ENCODE peak calls at places on chromosomes 4 and X, in four cellular contexts. N, F, Z and P are unnamed samples.

GRCh38 chr4:149784018-149784417 is 31.6 kb downstream of the IQCM start:
- DNase-seq in N (no peak), Z (no peak), F (no peak), P (no peak)

GRCh38 chrX:29662759-29663503 is 552.4 kb upstream of the MAGEB2 start:
- DNase-seq in F (peak), N (no peak), Z (no peak), P (peak)

GRCh38 chr4:127355738-127356137 is 277.0 kb upstream of the INTU start:
- DNase-seq in Z (no peak), N (no peak), F (no peak), P (no peak)

GRCh38 chrX:78708171-78708570 is 39.3 kb upstream of the LPAR4 start:
- DNase-seq in N (no peak), Z (peak), F (no peak), P (peak)

GRCh38 chrX:153922932-153923857 is 2.9 kb downstream of the ARHGAP4 start:
- DNase-seq in F (no peak), Z (no peak), N (no peak), P (no peak)

GRCh38 chrX:94743478-94743877 is 1069.5 kb downstream of the FAM133A start:
- DNase-seq in F (peak), Z (no peak), N (no peak), P (no peak)

GRCh38 chr4:78923459-78924312 is 15.6 kb downstream of the PAQR3 start:
- DNase-seq in Z (no peak), N (peak), F (no peak), P (peak)

GRCh38 chr4:148315049-148315448 is 127.2 kb downstream of the NR3C2 start:
- DNase-seq in F (no peak), N (no peak), Z (no peak), P (no peak)

GRCh38 chrX:14013074-14013473 is 16.6 kb downstream of the GEMIN8 start:
- DNase-seq in N (no peak), F (no peak), Z (no peak), P (no peak)

GRCh38 chr4:47462799-47463234 is 685 bp downstream of the COMMD8 start:
- DNase-seq in F (no peak), N (no peak), Z (no peak), P (no peak)

GRCh38 chrX:74911494-74911893 is 13.8 kb downstream of the NEXMIF start:
- DNase-seq in Z (no peak), N (no peak), F (no peak), P (no peak)

GRCh38 chrX:154717824-154718223 is 33.1 kb downstream of the GAB3 start:
- DNase-seq in Z (no peak), F (no peak), N (peak), P (no peak)

GRCh38 chrX:130163350-130163851 is 2.2 kb downstream of the AIFM1 start:
- DNase-seq in N (no peak), Z (no peak), F (no peak), P (peak)

GRCh38 chr4:5874811-5875465 is 17.9 kb downstream of the CRMP1 start:
- DNase-seq in F (no peak), N (no peak), Z (no peak), P (no peak)

GRCh38 chrX:120305531-120306145 is 5.6 kb downstream of the TMEM255A start:
- DNase-seq in N (peak), F (no peak), Z (no peak), P (no peak)

GRCh38 chr4:56080384-56080783 is 131.6 kb downstream of the CEP135 start:
- DNase-seq in N (no peak), F (no peak), Z (no peak), P (no peak)

GRCh38 chrX:140866446-140866845 is 135.9 kb upstream of the SPANXB1 start:
- DNase-seq in Z (no peak), F (no peak), N (no peak), P (no peak)

DNA sequence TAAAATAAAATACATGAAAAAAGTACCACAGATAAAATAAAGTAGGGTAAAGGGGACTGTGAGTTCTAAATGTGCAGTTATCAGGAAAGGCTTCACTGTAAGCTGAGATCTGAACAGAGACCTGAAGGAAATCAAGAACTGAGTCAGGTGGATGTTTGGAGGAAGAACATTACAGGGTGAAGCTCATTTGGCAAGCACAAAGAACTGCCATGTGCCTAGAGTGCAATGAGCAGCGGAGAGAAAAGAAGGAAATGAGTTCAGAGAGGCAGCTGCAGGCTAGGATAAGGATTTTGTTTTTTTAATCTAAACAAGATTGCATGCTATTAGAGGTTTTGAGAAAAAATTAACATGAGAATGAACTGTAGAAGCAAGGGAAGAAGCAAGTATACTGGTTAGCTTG is 373.1 kb downstream of the STPG2 start:
- DNase-seq in N (no peak), F (no peak), Z (no peak), P (no peak)
- TF ChIP-seq TAF1 in N (no peak), F (no peak), Z (no peak), P (no peak)

DNA sequence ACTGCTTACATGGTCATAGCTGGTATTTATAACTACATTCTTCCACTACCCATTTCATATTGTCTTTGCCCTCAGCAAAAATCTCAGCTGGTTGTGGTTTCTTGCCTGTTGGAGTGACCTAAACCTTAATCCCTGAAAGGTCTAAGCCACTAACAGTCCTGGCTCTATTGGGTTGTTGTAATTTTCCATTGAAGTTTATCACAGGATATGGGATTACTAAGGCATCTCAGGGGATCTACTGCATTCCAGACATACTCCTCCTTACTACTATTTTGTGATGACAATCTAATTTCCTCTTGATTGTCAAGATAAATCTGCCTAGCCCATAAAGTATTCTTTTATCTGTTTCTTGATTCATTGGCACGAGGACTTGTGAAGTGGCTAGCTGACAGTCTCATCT is 6.2 kb upstream of the OSTC start:
- DNase-seq in Z (no peak), F (no peak), N (no peak), P (no peak)
- TF ChIP-seq ATF2 in Z (no peak), F (no peak), N (no peak), P (no peak)

DNA sequence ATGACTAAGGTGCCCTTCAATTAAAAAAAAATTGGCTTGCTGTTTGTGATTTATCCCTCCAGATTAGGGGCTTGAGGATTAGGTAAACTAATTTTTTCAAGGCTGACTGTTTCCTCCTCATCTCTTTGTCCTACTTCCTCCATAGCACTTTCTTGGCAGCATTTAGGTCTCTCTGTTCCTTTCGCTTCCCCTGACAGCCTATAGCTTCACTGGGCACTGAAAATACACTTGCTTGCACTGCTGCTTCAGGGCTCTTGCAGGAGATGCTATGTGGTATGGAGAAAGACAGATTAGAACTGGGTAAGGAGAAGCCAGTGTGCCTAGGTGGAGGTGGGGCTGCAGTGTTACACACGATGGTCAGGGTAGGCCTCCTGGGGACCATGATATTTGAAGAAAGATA is 112.3 kb upstream of the SFRP2 start:
- DNase-seq in F (no peak), N (no peak), Z (no peak), P (no peak)
- TF ChIP-seq TAF1 in F (no peak), N (no peak), Z (no peak), P (no peak)

DNA sequence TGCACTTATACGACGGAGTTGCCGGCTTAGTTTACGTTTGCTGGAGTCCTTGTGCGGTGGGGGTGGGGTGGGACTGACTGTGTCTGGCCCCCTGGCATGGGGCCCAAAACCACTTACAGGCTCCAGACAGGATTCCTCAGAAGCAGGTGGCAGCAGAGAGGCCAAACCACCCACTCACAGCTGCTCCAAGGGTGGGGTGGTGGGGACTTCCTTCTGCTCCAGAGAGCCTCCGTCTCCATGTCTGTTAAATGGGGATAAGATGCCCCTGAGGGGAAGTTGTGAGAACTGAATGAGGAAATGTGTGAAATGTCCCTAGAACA is 36.7 kb downstream of the PSAPL1 start:
- DNase-seq in Z (peak), N (no peak), F (no peak), P (no peak)
- TF ChIP-seq ATF2 in Z (no peak), N (no peak), F (no peak), P (no peak)

DNA sequence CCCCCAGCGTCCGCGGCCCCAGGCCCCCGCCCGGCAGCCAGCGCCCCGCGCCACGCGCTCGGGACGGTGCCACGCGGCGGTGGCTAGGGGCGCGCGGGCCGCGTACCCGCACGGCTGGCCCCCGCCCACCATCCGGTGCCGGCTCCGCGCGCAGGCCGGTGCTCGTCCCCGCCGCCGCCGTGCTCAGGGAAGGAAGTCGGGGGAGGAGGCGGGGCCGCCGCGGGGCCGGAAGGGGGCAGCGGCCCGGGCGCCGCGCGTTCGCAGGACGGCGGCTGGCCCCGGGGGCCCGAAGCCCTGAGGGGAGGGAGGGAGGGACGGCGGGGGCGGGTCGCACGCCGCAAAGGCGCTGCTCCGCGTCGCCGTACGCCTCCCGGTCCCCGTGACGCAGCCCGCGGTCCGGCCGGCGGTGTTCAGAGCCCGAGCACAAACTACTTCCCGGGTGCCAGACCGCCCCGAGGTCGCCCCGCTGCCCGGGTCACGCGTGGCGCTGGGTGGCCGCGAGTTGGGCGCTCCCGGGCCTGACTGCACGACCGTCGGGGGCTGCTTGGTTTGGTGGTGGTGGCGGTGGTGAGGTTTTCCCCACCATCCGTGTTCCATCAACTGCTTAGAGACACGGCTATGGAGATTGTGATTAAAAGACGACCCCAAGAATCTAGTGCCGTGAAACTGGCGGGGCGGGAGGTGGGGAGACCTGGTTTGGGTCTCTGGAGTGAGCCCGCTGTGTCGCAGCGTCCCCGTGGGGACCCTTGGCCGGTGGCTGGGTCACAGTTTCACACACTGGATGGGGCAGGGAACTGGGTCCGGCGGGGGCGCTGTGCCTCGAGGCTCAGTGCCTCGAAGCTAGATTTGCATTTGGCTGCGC is at the start of gene DCTD:
- DNase-seq in F (no peak), N (peak), Z (peak), P (peak)
- TF ChIP-seq TAF1 in F (peak), N (peak), Z (no peak), P (peak)